ENCODE peak calls at places on chromosomes 5 and 9, in six cellular contexts. B is stomach, Y is pancreas, E is aorta, H is hepatocyte, C is PC-3. S is an unnamed sample.

GRCh38 chr9:98191615-98192502 is 578 bp downstream of the CORO2A start:
- DNase-seq in Y (peak; percentile 37), E (peak; percentile 55), B (peak; percentile 48), C (peak; percentile 9), H (peak; percentile 69), S (no peak)

GRCh38 chr5:131280417-131280816 is 16.6 kb downstream of the CDC42SE2 start:
- DNase-seq in Y (no peak), C (no peak), B (no peak), E (no peak), H (no peak), S (no peak)

GRCh38 chr5:93800988-93801811 is 59.8 kb upstream of the POU5F2 start:
- DNase-seq in B (no peak), H (peak; percentile 64), E (no peak), Y (no peak), C (peak; percentile 90), S (peak; percentile 39)

GRCh38 chr9:130842547-130842946 is 7.5 kb downstream of the ABL1 start:
- DNase-seq in C (no peak), E (no peak), Y (no peak), H (no peak), B (no peak), S (no peak)

GRCh38 chr5:59184769-59185168 is 601.9 kb downstream of the RAB3C start:
- DNase-seq in Y (no peak), H (no peak), E (no peak), B (no peak), C (no peak), S (no peak)

GRCh38 chr5:138349842-138350635 is 2.4 kb upstream of the KDM3B start:
- DNase-seq in C (no peak), B (no peak), Y (no peak), E (no peak), H (no peak), S (no peak)

GRCh38 chr5:37668524-37669047 is 171.3 kb downstream of the GDNF start:
- DNase-seq in B (peak; percentile 52), Y (peak; percentile 40), H (peak; percentile 88), C (peak; percentile 99), E (peak; percentile 65), S (peak; percentile 93)

GRCh38 chr5:122673343-122673742 is 101.5 kb upstream of the SNX2 start:
- DNase-seq in Y (no peak), C (no peak), H (no peak), B (no peak), E (peak; percentile 64), S (no peak)

GRCh38 chr9:37549527-37549926 is 26.7 kb downstream of the FBXO10 start:
- DNase-seq in Y (no peak), C (no peak), H (no peak), B (no peak), E (no peak), S (no peak)

GRCh38 chr9:124190761-124191160 is 67.0 kb upstream of the NEK6 start:
- DNase-seq in Y (no peak), B (peak; percentile 14), C (no peak), H (no peak), E (peak; percentile 17), S (no peak)

GRCh38 chr5:620152-620551 is 8.0 kb downstream of the CEP72 start:
- DNase-seq in E (no peak), B (no peak), Y (peak; percentile 9), C (no peak), H (no peak), S (no peak)

GRCh38 chr5:57412010-57412409 is 70.6 kb downstream of the ACTBL2 start:
- DNase-seq in C (peak; percentile 58), Y (no peak), H (peak; percentile 47), B (no peak), E (no peak), S (no peak)
- H3K27ac ChIP-seq in C (peak overlapping the region; percentile 49), Y (no peak overlapping the region), H (no peak overlapping the region), B (no peak overlapping the region), E (peak overlapping the region; percentile 57), S (no peak overlapping the region)

GRCh38 chr5:127358274-127358673 is 67.7 kb downstream of the MEGF10 start:
- DNase-seq in E (no peak), B (no peak), C (no peak), Y (no peak), H (no peak), S (no peak)

GRCh38 chr5:127355342-127355741 is 64.7 kb downstream of the MEGF10 start:
- DNase-seq in E (no peak), B (no peak), H (no peak), Y (no peak), C (no peak), S (no peak)

GRCh38 chr5:127363403-127363802 is 72.8 kb downstream of the MEGF10 start:
- DNase-seq in E (no peak), Y (no peak), H (no peak), B (no peak), C (no peak), S (no peak)

GRCh38 chr5:127358782-127359181 is 68.2 kb downstream of the MEGF10 start:
- DNase-seq in B (no peak), C (no peak), H (no peak), Y (no peak), E (no peak), S (no peak)

GRCh38 chr5:127359502-127359901 is 68.9 kb downstream of the MEGF10 start:
- DNase-seq in Y (no peak), B (no peak), H (no peak), E (no peak), C (no peak), S (no peak)
- H3K27ac ChIP-seq in Y (no peak overlapping the region), B (no peak overlapping the region), H (no peak overlapping the region), E (no peak overlapping the region), C (no peak overlapping the region), S (no peak overlapping the region)

DNA sequence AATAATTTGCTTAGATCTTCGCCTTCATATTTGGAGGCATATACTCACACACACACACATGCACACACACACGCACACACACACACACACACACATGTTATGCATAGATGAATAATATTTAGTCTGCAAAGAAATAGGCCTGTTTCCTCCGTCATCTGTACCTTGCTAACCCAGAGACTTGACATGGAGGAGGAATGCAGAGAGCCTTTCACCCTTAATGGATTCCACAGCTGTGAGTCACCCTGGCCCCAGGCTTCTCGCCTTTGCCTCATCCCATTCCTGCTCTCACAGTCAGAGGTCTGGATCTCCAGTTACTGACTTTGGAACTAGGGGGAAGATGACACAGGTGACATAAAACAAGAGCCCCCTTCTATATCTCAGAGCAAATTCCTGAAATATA is 29.7 kb downstream of the ZNF462 start:
- DNase-seq in B (no peak), H (peak; percentile 89), Y (no peak), E (peak; percentile 60), C (peak; percentile 97), S (peak; percentile 87)
- H3K27ac ChIP-seq in B (no peak overlapping the region), H (peak overlapping the region; percentile 84), Y (no peak overlapping the region), E (no peak overlapping the region), C (peak overlapping the region; percentile 98), S (peak overlapping the region; percentile 93)

GRCh38 chr5:133361922-133362321 is 250.4 kb downstream of the FSTL4 start:
- DNase-seq in C (no peak), B (no peak), Y (no peak), H (no peak), E (no peak), S (no peak)

GRCh38 chr5:133359861-133360260 is 252.5 kb downstream of the FSTL4 start:
- DNase-seq in B (no peak), C (no peak), H (no peak), E (no peak), Y (no peak), S (no peak)

GRCh38 chr5:133358271-133358670 is 254.1 kb downstream of the FSTL4 start:
- DNase-seq in C (no peak), H (no peak), B (no peak), Y (no peak), E (no peak), S (no peak)

GRCh38 chr5:133362438-133362837 is 249.9 kb downstream of the FSTL4 start:
- DNase-seq in E (no peak), B (no peak), Y (no peak), C (no peak), H (no peak), S (no peak)

DNA sequence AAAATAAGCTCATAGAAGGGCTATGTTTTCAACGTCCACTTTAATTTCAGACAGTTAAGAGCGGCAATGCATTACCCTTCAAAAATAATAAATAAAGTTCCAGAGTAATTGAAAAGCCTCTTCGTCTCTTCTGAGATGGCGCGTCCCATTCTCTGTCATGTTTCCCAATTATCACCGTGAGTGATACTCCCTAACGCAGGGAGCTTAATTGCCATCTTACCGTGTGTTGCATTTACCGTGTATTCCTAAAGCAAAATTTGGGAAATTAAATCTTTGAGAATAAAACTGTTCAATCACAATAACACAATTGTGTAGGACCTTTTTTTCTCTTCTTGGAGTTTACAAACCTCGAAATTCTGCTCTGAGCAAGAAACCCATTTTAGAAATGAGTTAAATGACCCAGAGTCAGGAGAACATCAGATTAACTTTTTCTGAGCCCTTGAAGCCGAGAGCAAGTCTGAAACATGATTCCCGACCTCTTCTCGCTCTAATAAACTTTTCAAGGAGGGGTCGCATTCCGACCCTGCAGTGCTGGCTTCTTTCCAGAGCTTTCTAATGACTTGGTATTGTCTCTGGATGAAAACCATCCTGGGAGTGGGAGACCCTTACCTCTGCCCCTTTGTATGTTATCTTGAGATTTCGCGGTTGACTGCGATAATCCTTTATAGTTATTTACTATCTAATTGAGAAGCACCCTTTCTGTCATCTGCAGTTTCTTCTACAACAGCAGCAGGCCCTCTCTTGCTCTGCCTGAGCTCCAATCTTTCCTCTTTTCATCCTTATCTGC is 251.5 kb downstream of the FSTL4 start:
- DNase-seq in H (no peak), Y (no peak), E (no peak), C (no peak), B (no peak), S (no peak)
- H3K27ac ChIP-seq in H (no peak overlapping the region), Y (no peak overlapping the region), E (no peak overlapping the region), C (no peak overlapping the region), B (no peak overlapping the region), S (no peak overlapping the region)

DNA sequence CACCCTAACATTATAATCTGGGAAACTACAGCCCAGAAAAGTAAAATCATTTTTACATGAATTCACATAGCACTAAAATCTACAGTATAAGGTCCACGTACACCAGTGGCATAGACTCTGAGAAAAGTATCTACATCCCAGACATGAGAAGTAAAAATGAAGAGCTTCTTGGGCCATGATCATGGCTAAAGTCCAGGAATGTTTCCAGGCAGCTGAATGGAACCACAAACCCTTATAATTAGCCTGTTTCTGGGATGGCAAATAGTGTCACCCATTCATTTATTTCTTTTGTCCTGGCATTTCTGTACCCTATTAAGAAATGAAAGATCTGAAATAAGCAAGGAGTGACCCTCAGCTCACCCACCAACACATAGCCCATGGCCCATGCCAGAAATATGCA is 217.9 kb downstream of the SPOCK1 start:
- DNase-seq in Y (no peak), C (no peak), H (no peak), B (no peak), E (no peak), S (no peak)
- H3K27ac ChIP-seq in Y (no peak overlapping the region), C (no peak overlapping the region), H (no peak overlapping the region), B (no peak overlapping the region), E (no peak overlapping the region), S (no peak overlapping the region)

DNA sequence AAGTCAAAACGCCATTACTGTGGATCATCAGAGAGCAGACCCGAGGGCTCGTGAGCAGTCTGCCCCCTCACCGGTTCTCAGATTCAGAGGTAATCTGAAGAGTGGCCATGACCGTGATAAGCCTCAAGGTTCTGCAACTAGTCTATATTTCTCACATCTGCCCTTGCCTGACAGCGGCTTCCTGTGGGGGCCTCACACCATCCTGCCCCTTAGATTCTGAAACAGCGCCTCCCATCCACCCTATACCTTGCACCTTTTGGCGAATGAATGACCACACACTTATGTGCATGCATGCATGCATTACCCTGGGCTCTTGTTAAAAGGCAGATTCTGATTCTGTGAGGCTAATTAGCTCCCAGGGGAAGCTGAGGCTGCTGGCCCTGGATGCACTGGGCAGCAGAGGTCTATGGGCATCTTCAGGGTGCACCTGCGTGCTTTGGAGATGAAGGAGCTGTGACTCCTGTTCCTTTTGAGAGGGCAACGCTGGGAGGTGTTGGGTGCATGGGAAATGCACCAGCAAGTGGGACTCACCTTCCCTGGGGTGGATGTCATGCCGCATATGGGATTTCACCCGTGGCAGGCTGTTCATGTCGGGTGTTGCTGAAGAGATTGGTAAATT is 7.8 kb upstream of the GADD45G start:
- DNase-seq in C (no peak), H (no peak), E (no peak), Y (no peak), B (no peak), S (no peak)
- H3K27ac ChIP-seq in C (no peak overlapping the region), H (no peak overlapping the region), E (no peak overlapping the region), Y (no peak overlapping the region), B (no peak overlapping the region), S (no peak overlapping the region)

S was measured in epithelial cell of prostate.